ENCODE peak calls at places on chromosomes 11 and 22, in ten cellular contexts. P is HTR-8/SVneo; A is A673; T is CD4-positive, alpha-beta T cell; Y is stimulated activated CD4-positive, alpha-beta T cell treated with anti-CD3 and anti-CD28 coated beads, Interleukin-12 subunit alpha, Interleukin-12 subunit beta, amount 100 ng/mL, for 48 hours; L is cardiac fibroblast; B is midbrain; E is T-helper 1 cell; D is AG09309; X is fibroblast of mammary gland. V is an unnamed sample.

GRCh38 chr11:47387944-47388696 is 9.8 kb upstream of the SPI1 start:
- DNase-seq in P (no peak), A (no peak), T (no peak), Y (no peak), L (no peak), B (no peak), E (no peak), D (no peak), X (no peak), V (no peak)

GRCh38 chr22:42623301-42623751 is 8.6 kb upstream of the POLDIP3 start:
- DNase-seq in P (no peak), A (no peak), T (no peak), Y (no peak), L (no peak), B (no peak), E (no peak), D (no peak), X (no peak), V (no peak)

GRCh38 chr11:6455070-6455469 is 14.3 kb upstream of the HPX start:
- DNase-seq in P (no peak), A (no peak), T (no peak), Y (no peak), L (no peak), B (no peak), E (no peak), D (no peak), X (no peak), V (no peak)

GRCh38 chr11:281486-282161 is 3.4 kb downstream of the NLRP6 start:
- DNase-seq in P (no peak), A (no peak), T (no peak), Y (no peak), L (no peak), B (no peak), E (no peak), D (no peak), X (no peak), V (no peak)

GRCh38 chr11:721913-722811 is 16.1 kb downstream of the EPS8L2 start:
- DNase-seq in P (no peak), A (no peak), T (peak), Y (no peak), L (no peak), B (no peak), E (peak), D (no peak), X (no peak), V (no peak)

GRCh38 chr11:114296190-114296978 is at the start of gene NNMT:
- DNase-seq in P (no peak), A (no peak), T (no peak), Y (no peak), L (peak), B (no peak), E (no peak), D (peak), X (peak), V (no peak)

GRCh38 chr11:59267196-59267595 is 54.5 kb upstream of the MPEG1 start:
- DNase-seq in P (no peak), A (no peak), T (no peak), Y (no peak), L (no peak), B (no peak), E (no peak), D (no peak), X (no peak), V (no peak)

GRCh38 chr11:134592391-134592990 is 180.4 kb upstream of the B3GAT1 start:
- DNase-seq in P (no peak), A (peak), T (no peak), Y (peak), L (no peak), B (no peak), E (peak), D (no peak), X (peak), V (peak)

GRCh38 chr11:3340025-3340424 is 38.9 kb downstream of the ZNF195 start:
- DNase-seq in P (peak), A (no peak), T (no peak), Y (no peak), L (peak), B (no peak), E (no peak), D (peak), X (peak), V (no peak)